ENCODE peak calls at places on chromosome 15, in six cellular contexts. F is colonic mucosa, R is SK-N-SH, M is stomach, H is psoas muscle, T is PC-3. E is an unnamed sample.

GRCh38 chr15:75452968-75453702 is 1.6 kb upstream of the SIN3A start:
- DNase-seq in R (no peak), M (peak; percentile 38), T (peak; percentile 30), H (peak; percentile 84), F (peak; percentile 58), E (peak; percentile 61)

GRCh38 chr15:36907295-36907694 is 193.1 kb downstream of the MEIS2 start:
- DNase-seq in M (no peak), R (no peak), T (no peak), H (no peak), F (no peak), E (no peak)

GRCh38 chr15:66786708-66787471 is 84.9 kb downstream of the SMAD6 start:
- DNase-seq in H (no peak), T (no peak), R (no peak), M (no peak), F (no peak), E (no peak)

GRCh38 chr15:58355965-58356358 is 75.8 kb upstream of the LIPC start:
- DNase-seq in R (no peak), T (no peak), M (no peak), H (no peak), F (no peak), E (no peak)

GRCh38 chr15:28901987-28902745 is 16.4 kb downstream of the APBA2 start:
- DNase-seq in H (no peak), T (no peak), R (no peak), M (no peak), F (no peak), E (no peak)

GRCh38 chr15:57259511-57260143 is 116.7 kb upstream of the CGNL1 start:
- DNase-seq in T (no peak), H (no peak), F (peak; percentile 68), R (peak; percentile 12), M (no peak), E (no peak)

GRCh38 chr15:70278644-70279043 is 180.9 kb upstream of the TLE3 start:
- DNase-seq in M (no peak), H (no peak), R (no peak), T (no peak), F (no peak), E (no peak)

GRCh38 chr15:56369234-56369633 is 4.0 kb downstream of the TEX9 start:
- DNase-seq in F (no peak), R (no peak), H (no peak), T (no peak), M (no peak), E (no peak)

DNA sequence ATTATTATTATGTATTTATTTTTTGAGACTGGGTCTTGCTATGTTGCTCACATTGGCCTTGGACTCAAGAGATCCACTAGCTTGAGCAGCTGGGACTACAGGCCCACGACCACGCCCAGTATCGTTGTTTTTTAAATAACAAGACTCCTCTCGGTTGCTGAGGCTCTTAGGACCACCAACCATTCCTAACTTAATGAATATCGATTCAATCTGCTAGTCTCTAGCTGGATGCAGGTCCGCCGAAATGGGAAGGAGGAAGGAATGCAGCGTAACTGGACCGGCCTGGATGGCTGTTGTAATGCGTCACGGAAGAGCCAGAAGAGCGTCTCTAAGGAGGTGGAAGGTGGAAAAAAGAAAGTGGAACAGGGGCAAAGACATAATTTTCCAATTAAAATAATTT is 1.7 kb downstream of the ANXA2 start:
- DNase-seq in T (peak; percentile 34), H (no peak), M (peak; percentile 59), F (no peak), R (no peak), E (no peak)
- H3K4me3 ChIP-seq in T (peak overlapping the region; percentile 93), H (peak overlapping the region; percentile 80), M (peak overlapping the region; percentile 72), F (peak overlapping the region; percentile 74), R (peak overlapping the region; percentile 95), E (peak overlapping the region; percentile 99)

DNA sequence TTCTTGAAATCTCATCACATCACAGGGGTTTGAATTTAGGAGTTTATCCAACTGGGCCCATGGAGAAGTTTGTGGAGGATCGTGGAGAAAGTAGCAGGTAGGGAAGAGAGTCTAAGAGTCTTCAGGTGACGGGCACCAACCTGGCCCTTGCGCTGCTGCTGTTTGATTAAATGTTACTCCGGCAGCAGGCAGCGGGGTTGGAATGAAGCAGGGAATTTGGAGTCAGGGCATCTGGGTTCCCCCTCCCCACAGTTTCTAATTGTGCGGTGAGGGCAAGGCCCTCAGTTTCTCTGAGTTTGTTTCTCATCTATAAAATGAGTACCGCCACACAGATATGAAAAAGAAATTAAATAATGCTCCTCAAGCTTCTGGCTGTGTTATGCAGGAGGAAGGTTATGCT is 182.9 kb upstream of the RGMA start:
- DNase-seq in F (no peak), R (no peak), T (no peak), H (no peak), M (no peak), E (no peak)
- H3K9me3 ChIP-seq in F (no peaks in the 10 kb centered on the region), R (no peaks in the 10 kb centered on the region), T (no peaks in the 10 kb centered on the region), H (peaks cover 10% of the 10 kb centered on the region), M (no peaks in the 10 kb centered on the region), E (no peaks in the 10 kb centered on the region)

GRCh38 chr15:41153733-41154132 is 37.7 kb upstream of the INO80 start:
- DNase-seq in F (no peak), H (no peak), M (no peak), R (no peak), T (no peak), E (no peak)

GRCh38 chr15:41150279-41150678 is 34.2 kb upstream of the INO80 start:
- DNase-seq in M (no peak), F (no peak), H (no peak), T (no peak), R (no peak), E (no peak)

GRCh38 chr15:41154412-41154811 is 38.3 kb upstream of the INO80 start:
- DNase-seq in F (no peak), M (no peak), T (peak; percentile 79), H (no peak), R (no peak), E (no peak)

GRCh38 chr15:41148065-41148464 is 32.0 kb upstream of the INO80 start:
- DNase-seq in T (no peak), H (no peak), F (no peak), R (no peak), M (no peak), E (no peak)

DNA sequence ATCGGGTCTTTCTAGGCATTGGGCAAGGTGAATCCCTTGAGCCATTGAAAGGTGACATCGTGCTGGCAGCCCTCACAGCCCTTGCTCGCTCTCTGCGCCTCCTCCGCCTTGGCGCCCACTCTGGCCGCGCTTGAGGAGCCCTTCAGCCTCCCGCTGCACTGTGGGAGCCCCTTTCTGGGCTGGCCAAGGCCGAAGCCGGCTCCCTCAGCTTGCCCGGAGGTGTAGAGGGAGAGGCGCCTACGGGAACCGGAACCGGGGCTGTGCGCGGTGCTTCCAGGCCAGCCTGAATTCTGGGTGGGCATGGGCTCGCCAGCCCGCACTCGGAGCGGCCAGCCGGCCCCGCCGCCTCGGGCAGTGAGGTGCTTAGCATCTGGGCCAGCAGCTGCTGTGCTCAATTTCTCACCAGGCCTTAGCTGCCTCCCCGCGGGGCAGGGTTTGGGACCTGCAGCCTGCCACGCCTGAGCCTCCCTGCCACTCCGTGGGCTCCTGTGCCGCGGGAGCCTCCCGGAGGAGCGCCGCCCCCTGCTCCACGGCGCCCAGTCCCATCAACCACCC is 35.4 kb upstream of the INO80 start:
- DNase-seq in R (no peak), T (no peak), H (no peak), F (no peak), M (no peak), E (no peak)
- TF ChIP-seq CTCF in R (no peak), T (no peak), H (no peak), F (no peak), M (no peak), E (no peak)

GRCh38 chr15:60395276-60396011 is 2.3 kb downstream of the ANXA2 start:
- DNase-seq in M (no peak), H (no peak), R (no peak), T (no peak), F (no peak), E (no peak)

GRCh38 chr15:60397772-60398445 is at the start of gene ANXA2:
- DNase-seq in H (peak; percentile 95), T (peak; percentile 91), F (peak; percentile 91), M (peak; percentile 87), R (peak; percentile 85), E (peak; percentile 90)

GRCh38 chr15:60399246-60399915 is 1.6 kb upstream of the ANXA2 start:
- DNase-seq in H (no peak), M (no peak), T (no peak), F (no peak), R (no peak), E (no peak)

GRCh38 chr15:60396964-60397771 is 618 bp downstream of the ANXA2 start:
- DNase-seq in M (peak; percentile 66), F (peak; percentile 84), R (peak; percentile 70), H (peak; percentile 90), T (peak; percentile 78), E (peak; percentile 84)

GRCh38 chr15:60396560-60396963 is 1.2 kb downstream of the ANXA2 start:
- DNase-seq in F (peak; percentile 45), M (no peak), T (no peak), H (no peak), R (no peak), E (no peak)
- H3K4me3 ChIP-seq in F (peak overlapping the region; percentile 74), M (peak overlapping the region; percentile 72), T (peak overlapping the region; percentile 93), H (peak overlapping the region; percentile 80), R (peak overlapping the region; percentile 95), E (peak overlapping the region; percentile 99)

GRCh38 chr15:26438718-26439117 is 334.1 kb downstream of the GABRB3 start:
- DNase-seq in T (no peak), M (no peak), H (no peak), R (no peak), F (no peak), E (no peak)

GRCh38 chr15:26443321-26443720 is 329.5 kb downstream of the GABRB3 start:
- DNase-seq in M (no peak), H (no peak), R (no peak), F (no peak), T (no peak), E (no peak)

GRCh38 chr15:26438316-26438715 is 334.6 kb downstream of the GABRB3 start:
- DNase-seq in H (no peak), F (no peak), R (no peak), T (no peak), M (no peak), E (no peak)

GRCh38 chr15:26439681-26440080 is 333.2 kb downstream of the GABRB3 start:
- DNase-seq in H (no peak), F (no peak), T (no peak), R (no peak), M (no peak), E (no peak)

GRCh38 chr15:26442680-26443079 is 330.2 kb downstream of the GABRB3 start:
- DNase-seq in R (no peak), H (no peak), T (no peak), F (no peak), M (no peak), E (no peak)
- H3K9me3 ChIP-seq in R (no peaks in the 10 kb centered on the region), H (no peaks in the 10 kb centered on the region), T (no peaks in the 10 kb centered on the region), F (no peaks in the 10 kb centered on the region), M (no peaks in the 10 kb centered on the region), E (peaks cover 4% of the 10 kb centered on the region)

GRCh38 chr15:51303462-51303861 is 34.9 kb downstream of the CYP19A1 start:
- DNase-seq in H (no peak), M (no peak), T (no peak), F (no peak), R (no peak), E (no peak)
- TF ChIP-seq CTCF in H (no peak), M (no peak), T (no peak), F (no peak), R (no peak), E (no peak)

GRCh38 chr15:73751481-73751880 is 1.7 kb downstream of the INSYN1 start:
- DNase-seq in R (no peak), H (no peak), M (no peak), T (no peak), F (no peak), E (no peak)
- H3K4me3 ChIP-seq in R (no peak overlapping the region), H (peak overlapping the region; percentile 69), M (peak overlapping the region; percentile 55), T (no peak overlapping the region), F (peak overlapping the region; percentile 42), E (no peak overlapping the region)

GRCh38 chr15:24986653-24987052 is 31.9 kb downstream of the SNRPN start:
- DNase-seq in T (no peak), M (no peak), R (no peak), F (no peak), H (no peak), E (no peak)

GRCh38 chr15:24985224-24985623 is 30.4 kb downstream of the SNRPN start:
- DNase-seq in F (no peak), R (no peak), H (no peak), M (no peak), T (no peak), E (no peak)
- H3K9me3 ChIP-seq in F (no peaks in the 10 kb centered on the region), R (no peaks in the 10 kb centered on the region), H (peaks cover 23% of the 10 kb centered on the region), M (peaks cover 6% of the 10 kb centered on the region), T (peaks cover 20% of the 10 kb centered on the region), E (peaks cover 4% of the 10 kb centered on the region)